ENCODE peak calls at places on chromosomes 1 and 21, in four cellular contexts. W is endothelial cell, G is HFF-Myc, N is fibroblast of lung. D is an unnamed sample.

GRCh38 chr21:39016740-39017315 is 166.4 kb downstream of the PSMG1 start:
- DNase-seq in G (peak), W (no peak), N (no peak), D (no peak)

GRCh38 chr1:222767152-222767571 is 30.2 kb downstream of the FAM177B start:
- DNase-seq in W (no peak), N (no peak), G (no peak), D (no peak)

GRCh38 chr1:218339267-218339831 is 5.8 kb upstream of the TGFB2 start:
- DNase-seq in G (no peak), N (peak), W (no peak), D (no peak)

GRCh38 chr1:154178006-154178405 is 13.9 kb downstream of the TPM3 start:
- DNase-seq in W (no peak), N (peak), G (no peak), D (no peak)

GRCh38 chr1:106608836-106609235 is 447.6 kb upstream of the PRMT6 start:
- DNase-seq in G (no peak), W (no peak), N (peak), D (no peak)

GRCh38 chr1:48784301-48784700 is 7.6 kb upstream of the BEND5 start:
- DNase-seq in W (no peak), N (no peak), G (no peak), D (no peak)

GRCh38 chr1:205965039-205965630 is 21.9 kb upstream of the SLC26A9 start:
- DNase-seq in G (no peak), N (no peak), W (no peak), D (no peak)

GRCh38 chr1:3610165-3610822 is 1.0 kb downstream of the MEGF6 start:
- DNase-seq in W (no peak), G (no peak), N (no peak), D (no peak)

GRCh38 chr1:96370752-96371151 is 350.8 kb upstream of the PTBP2 start:
- DNase-seq in G (peak), W (no peak), N (peak), D (no peak)

GRCh38 chr1:248849152-248849551 is 9.7 kb downstream of the ZNF692 start:
- DNase-seq in W (no peak), G (no peak), N (no peak), D (no peak)

GRCh38 chr1:176058686-176059085 is 148.4 kb downstream of the COP1 start:
- DNase-seq in G (no peak), N (peak), W (no peak), D (no peak)

GRCh38 chr1:239367417-239367816 is 19.0 kb upstream of the CHRM3 start:
- DNase-seq in W (no peak), G (no peak), N (no peak), D (no peak)

GRCh38 chr1:76279387-76279748 is 204.8 kb downstream of the ST6GALNAC3 start:
- DNase-seq in W (no peak), N (no peak), G (no peak), D (no peak)

GRCh38 chr1:42957880-42958487 is 684 bp downstream of the SLC2A1 start:
- DNase-seq in W (peak), N (peak), G (no peak), D (peak)

GRCh38 chr1:186617860-186618780 is 62.1 kb downstream of the PTGS2 start:
- DNase-seq in N (peak), W (no peak), G (no peak), D (no peak)

GRCh38 chr1:195761102-195761501 is 847.1 kb downstream of the KCNT2 start:
- DNase-seq in W (no peak), G (no peak), N (no peak), D (no peak)

GRCh38 chr1:154151311-154151710 is 3.6 kb downstream of the NUP210L start:
- DNase-seq in W (no peak), G (no peak), N (no peak), D (no peak)

GRCh38 chr21:15061284-15061683 is 3.5 kb downstream of the NRIP1 start:
- DNase-seq in N (no peak), W (no peak), G (no peak), D (no peak)

GRCh38 chr21:45586289-45586858 is 44.1 kb upstream of the SLC19A1 start:
- DNase-seq in G (no peak), N (no peak), W (no peak), D (no peak)

GRCh38 chr1:53359934-53360276 is 32.0 kb upstream of the LRP8 start:
- DNase-seq in N (no peak), W (no peak), G (no peak), D (no peak)

GRCh38 chr1:89567797-89568196 is 43.2 kb downstream of the LRRC8B start:
- DNase-seq in G (no peak), N (no peak), W (no peak), D (no peak)

GRCh38 chr1:76254165-76255043 is 179.9 kb downstream of the ST6GALNAC3 start:
- DNase-seq in G (no peak), N (peak), W (no peak), D (no peak)

GRCh38 chr1:40793617-40794016 is 10.0 kb downstream of the KCNQ4 start:
- DNase-seq in N (no peak), G (no peak), W (no peak), D (no peak)

GRCh38 chr1:218666263-218666662 is 321.1 kb downstream of the TGFB2 start:
- DNase-seq in G (no peak), N (peak), W (no peak), D (no peak)

GRCh38 chr21:33650929-33651505 is 8.7 kb downstream of the ITSN1 start:
- DNase-seq in W (no peak), N (peak), G (no peak), D (no peak)

GRCh38 chr1:176949033-176949662 is 215.4 kb downstream of the ASTN1 start:
- DNase-seq in G (peak), W (peak), N (peak), D (peak)

GRCh38 chr1:234957330-234958065 is 171.1 kb downstream of the TOMM20 start:
- DNase-seq in G (peak), N (peak), W (no peak), D (no peak)

GRCh38 chr1:242245255-242245654 is 246.4 kb upstream of the MAP1LC3C start:
- DNase-seq in N (no peak), W (no peak), G (no peak), D (no peak)

GRCh38 chr1:236638935-236639334 is 34.6 kb upstream of the HEATR1 start:
- DNase-seq in W (no peak), N (no peak), G (no peak), D (no peak)

GRCh38 chr1:22861764-22862440 is 110.8 kb downstream of the LACTBL1 start:
- DNase-seq in G (no peak), N (peak), W (peak), D (peak)

GRCh38 chr1:118291686-118292085 is 106.7 kb upstream of the SPAG17 start:
- DNase-seq in N (no peak), W (no peak), G (no peak), D (no peak)

GRCh38 chr1:155057104-155057503 is 6.0 kb downstream of the ADAM15 start:
- DNase-seq in G (no peak), N (no peak), W (no peak), D (no peak)

GRCh38 chr1:229470406-229471043 is 36.6 kb upstream of the ACTA1 start:
- DNase-seq in W (no peak), G (no peak), N (no peak), D (no peak)

GRCh38 chr1:58621375-58621774 is 44.3 kb upstream of the TACSTD2 start:
- DNase-seq in G (no peak), W (no peak), N (no peak), D (no peak)

GRCh38 chr1:91020486-91020885 is 1.3 kb downstream of the ZNF644 start:
- DNase-seq in N (no peak), G (no peak), W (no peak), D (no peak)

GRCh38 chr1:91015358-91015780 is 6.5 kb downstream of the ZNF644 start:
- DNase-seq in N (no peak), W (no peak), G (no peak), D (no peak)

GRCh38 chr1:91015794-91016550 is 5.9 kb downstream of the ZNF644 start:
- DNase-seq in G (no peak), W (no peak), N (peak), D (no peak)

GRCh38 chr1:91020967-91021685 is 709 bp downstream of the ZNF644 start:
- DNase-seq in W (peak), G (no peak), N (peak), D (peak)

DNA sequence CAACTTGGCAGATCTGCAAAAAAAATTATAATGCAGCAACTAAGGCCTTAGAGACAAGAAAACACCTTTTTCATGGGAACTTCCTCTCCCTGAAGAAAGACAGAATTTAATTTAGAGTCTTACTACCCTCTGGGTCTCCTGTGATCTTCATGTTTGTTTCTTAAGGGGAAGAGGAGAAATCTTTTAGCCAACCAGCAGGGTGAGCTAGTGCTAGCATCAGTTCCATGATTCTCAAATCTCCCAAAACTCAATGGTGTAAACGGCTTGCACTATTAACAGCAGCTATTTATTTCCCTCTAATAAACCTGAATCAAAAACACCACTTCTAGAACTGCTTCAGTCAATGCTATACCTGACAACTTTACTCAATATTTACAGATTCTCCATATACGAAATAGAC is 3.8 kb downstream of the ZNF644 start:
- DNase-seq in W (no peak), G (no peak), N (no peak), D (no peak)
- TF ChIP-seq CTCF in W (peak), G (peak), N (peak), D (peak)

GRCh38 chr1:158521666-158522058 is 32.5 kb downstream of the OR6Y1 start:
- DNase-seq in N (no peak), W (no peak), G (no peak), D (no peak)

DNA sequence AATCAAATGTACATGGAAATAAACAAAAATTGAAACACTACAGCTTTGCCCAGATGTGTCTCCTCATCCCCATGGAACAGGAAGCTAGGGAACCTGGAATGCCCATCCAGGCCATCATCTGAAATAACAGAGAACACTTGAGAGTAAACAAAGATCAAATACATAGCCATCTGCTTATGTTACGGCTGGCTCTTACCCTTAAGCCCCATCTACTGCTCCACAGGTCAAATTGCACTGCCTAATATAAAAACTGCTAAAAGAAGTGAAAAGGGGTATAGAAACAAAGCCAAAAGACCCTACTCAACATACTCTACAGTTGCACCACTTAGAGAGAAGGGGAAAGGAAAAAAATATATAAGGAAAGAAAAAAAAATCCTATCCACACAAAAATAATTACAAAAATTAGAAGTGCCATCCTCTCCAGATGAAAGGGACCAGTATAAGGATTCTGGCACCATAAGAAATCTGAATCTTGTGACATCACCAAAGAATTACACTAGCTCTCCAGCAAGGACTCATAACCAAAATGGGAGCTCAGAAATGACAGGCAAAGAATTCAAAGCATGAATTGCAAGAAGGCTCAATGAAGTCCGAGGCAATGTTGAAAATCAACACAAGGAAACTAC is 26.9 kb downstream of the OR6Y1 start:
- DNase-seq in N (peak), G (peak), W (peak), D (no peak)
- TF ChIP-seq CTCF in N (peak), G (peak), W (peak), D (no peak)

DNA sequence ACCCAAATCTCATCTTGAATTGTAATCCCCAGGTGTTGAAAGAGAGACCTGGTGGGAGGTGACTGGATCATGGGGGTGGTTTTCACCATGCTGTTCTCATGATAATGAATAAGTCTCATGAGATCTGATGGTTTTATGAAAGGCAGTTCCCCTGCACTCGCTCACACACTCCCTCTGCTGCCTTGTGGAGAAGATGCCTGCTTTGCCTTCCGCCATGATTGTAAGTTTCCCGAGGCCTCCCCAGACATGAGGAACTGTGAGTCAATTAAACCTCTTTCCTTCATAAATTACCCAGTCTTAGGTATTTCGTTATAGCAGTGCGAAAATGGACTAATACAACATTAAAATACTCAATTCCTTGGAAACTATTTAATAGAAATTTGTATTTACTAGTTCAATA is 99.2 kb downstream of the PROX1 start:
- DNase-seq in G (no peak), W (no peak), N (no peak), D (no peak)
- TF ChIP-seq CTCF in G (no peak), W (no peak), N (no peak), D (no peak)

DNA sequence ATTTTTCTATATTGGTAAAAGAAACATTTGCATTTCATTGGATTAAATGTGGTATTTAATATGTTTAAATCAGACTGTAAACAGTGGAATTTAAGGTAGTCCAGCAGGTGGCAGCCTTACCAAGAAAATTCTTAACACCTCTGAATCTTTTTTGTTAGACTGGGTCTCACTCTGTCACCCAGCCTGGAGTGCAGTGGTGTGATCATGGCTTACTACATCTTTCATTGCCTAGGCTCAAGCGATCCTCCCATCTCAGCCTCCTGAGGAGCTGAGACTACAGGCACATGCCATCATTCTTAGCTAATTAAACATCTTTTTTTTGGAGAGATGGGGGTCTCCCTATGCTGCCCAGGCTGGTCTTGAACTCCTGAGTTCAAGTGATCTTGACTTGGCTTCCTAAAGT is 98.8 kb downstream of the RABGAP1L start:
- DNase-seq in G (peak), N (peak), W (peak), D (peak)
- TF ChIP-seq CTCF in G (peak), N (peak), W (peak), D (peak)

GRCh38 chr1:209354111-209354839 is 229.2 kb upstream of the CAMK1G start:
- DNase-seq in G (peak), N (peak), W (peak), D (peak)
- TF ChIP-seq CTCF in G (peak), N (peak), W (peak), D (peak)

GRCh38 chr21:31354122-31354521 is 10.1 kb upstream of the TIAM1 start:
- DNase-seq in G (no peak), N (no peak), W (no peak), D (no peak)
- TF ChIP-seq CTCF in G (no peak), N (no peak), W (no peak), D (no peak)

D was measured in neural crest cell.